ENCODE peak calls at places on chromosomes 6 and 20, in six cellular contexts. D is IMR-90, F is amniotic stem cell, O is NCI-H748 treated with DMSO at 0.1 percent for 48 hours, U is OCI-M1, I is activated T-cell treated with anti-CD3 and anti-CD28 coated beads for 1 hour. E is an unnamed sample.

GRCh38 chr6:27889628-27890315 is 22.4 kb downstream of the OR2B2 start:
- DNase-seq in D (no peak), U (peak; percentile 80), I (no peak), O (peak; percentile 42), F (no peak), E (no peak)

GRCh38 chr6:72865467-72865866 is 243.6 kb downstream of the KCNQ5 start:
- DNase-seq in I (no peak), O (no peak), U (no peak), D (peak; percentile 37), F (no peak), E (no peak)

GRCh38 chr6:144006731-144007454 is 1.2 kb downstream of the PLAGL1 start:
- DNase-seq in F (no peak), D (peak; percentile 75), I (no peak), O (no peak), U (peak; percentile 70), E (peak; percentile 33)

GRCh38 chr6:134303903-134304302 is 14.0 kb downstream of the SGK1 start:
- DNase-seq in O (no peak), D (peak; percentile 48), U (no peak), F (no peak), I (no peak), E (no peak)

GRCh38 chr6:7048859-7049258 is 58.9 kb upstream of the RREB1 start:
- DNase-seq in I (no peak), D (no peak), F (no peak), U (no peak), O (no peak), E (no peak)

GRCh38 chr6:129748901-129749748 is 39.1 kb upstream of the ARHGAP18 start:
- DNase-seq in O (no peak), D (peak; percentile 77), I (no peak), U (peak; percentile 73), F (no peak), E (no peak)

GRCh38 chr6:102848210-102848609 is 1454.7 kb downstream of the GRIK2 start:
- DNase-seq in F (no peak), O (no peak), I (no peak), D (no peak), U (no peak), E (no peak)

GRCh38 chr6:169391473-169392071 is 137.9 kb upstream of the THBS2 start:
- DNase-seq in D (no peak), I (no peak), O (no peak), U (peak; percentile 1), F (no peak), E (no peak)

GRCh38 chr6:130943738-130944137 is 116.5 kb downstream of the SMLR1 start:
- DNase-seq in U (no peak), O (no peak), D (no peak), I (no peak), F (no peak), E (no peak)

GRCh38 chr20:46226602-46227001 is 81.7 kb downstream of the CDH22 start:
- DNase-seq in D (peak; percentile 32), I (no peak), O (no peak), F (no peak), U (no peak), E (no peak)

GRCh38 chr20:19981091-19981490 is 36.1 kb upstream of the NAA20 start:
- DNase-seq in F (no peak), D (peak; percentile 59), U (no peak), I (no peak), O (no peak), E (no peak)

GRCh38 chr6:14857501-14857900 is 388.4 kb upstream of the JARID2 start:
- DNase-seq in U (no peak), I (peak; percentile 56), O (no peak), F (no peak), D (no peak), E (no peak)

GRCh38 chr6:53359843-53360834 is 11.4 kb upstream of the ELOVL5 start:
- DNase-seq in F (no peak), O (peak; percentile 39), U (peak; percentile 77), I (no peak), D (peak; percentile 13), E (no peak)

GRCh38 chr6:32941412-32941784 is 570 bp upstream of the HLA-DMB start:
- DNase-seq in U (no peak), I (peak; percentile 13), F (no peak), D (no peak), O (no peak), E (peak; percentile 13)

GRCh38 chr6:168194732-168195565 is 115.9 kb upstream of the FRMD1 start:
- DNase-seq in D (no peak), U (no peak), F (no peak), I (no peak), O (no peak), E (no peak)

GRCh38 chr6:29948277-29948676 is 5.9 kb downstream of the HLA-A start:
- DNase-seq in U (no peak), O (no peak), I (no peak), D (no peak), F (no peak), E (no peak)